ENCODE peak calls at places on chromosomes 3 and 15, in four cellular contexts. A is NT2/D1, M is IMR-90, X is tibial artery. E is an unnamed sample.

GRCh38 chr3:36408146-36408545 is 27.8 kb downstream of the STAC start:
- DNase-seq in M (no peak), X (no peak), A (no peak), E (no peak)

GRCh38 chr3:175743733-175744400 is 884.7 kb downstream of the NAALADL2 start:
- DNase-seq in M (peak; percentile 80), X (no peak), A (no peak), E (no peak)

GRCh38 chr3:58564456-58565160 is 12.6 kb downstream of the FAM107A start:
- DNase-seq in M (peak; percentile 77), A (no peak), X (no peak), E (no peak)

GRCh38 chr3:133578548-133579191 is 5.2 kb downstream of the CDV3 start:
- DNase-seq in M (peak; percentile 55), X (no peak), A (no peak), E (peak; percentile 50)

GRCh38 chr15:88090406-88091085 is 166.0 kb downstream of the NTRK3 start:
- DNase-seq in M (no peak), X (no peak), A (no peak), E (no peak)

GRCh38 chr3:111904376-111905241 is 45.5 kb downstream of the PHLDB2 start:
- DNase-seq in X (no peak), M (peak; percentile 92), A (no peak), E (no peak)

GRCh38 chr3:43260412-43260811 is 25.9 kb upstream of the SNRK start:
- DNase-seq in X (no peak), A (no peak), M (peak; percentile 2), E (no peak)

GRCh38 chr3:26535151-26535550 is 87.4 kb upstream of the LRRC3B start:
- DNase-seq in X (no peak), M (no peak), A (no peak), E (no peak)

GRCh38 chr3:46496745-46497555 is 826 bp upstream of the RTP3 start:
- DNase-seq in A (no peak), X (no peak), M (peak; percentile 46), E (peak; percentile 35)

GRCh38 chr15:64019764-64020163 is 26.5 kb downstream of the DAPK2 start:
- DNase-seq in A (no peak), M (no peak), X (no peak), E (no peak)

GRCh38 chr3:124034016-124034808 is 42.3 kb upstream of the ROPN1 start:
- DNase-seq in X (no peak), A (no peak), M (no peak), E (peak; percentile 34)

GRCh38 chr3:69085543-69086132 is 901 bp downstream of the ARL6IP5 start:
- DNase-seq in X (no peak), M (no peak), A (no peak), E (peak; percentile 40)

GRCh38 chr3:143693506-143693905 is 154.8 kb downstream of the SLC9A9 start:
- DNase-seq in X (no peak), A (no peak), M (no peak), E (no peak)

GRCh38 chr15:87219650-87220615 is 1036.6 kb downstream of the NTRK3 start:
- DNase-seq in A (no peak), M (no peak), X (no peak), E (no peak)

GRCh38 chr3:170740726-170741591 is 129.0 kb downstream of the RPL22L1 start:
- DNase-seq in M (peak; percentile 72), A (no peak), X (peak; percentile 80), E (no peak)

GRCh38 chr3:123272547-123272946 is 70.8 kb downstream of the SEC22A start:
- DNase-seq in A (no peak), X (no peak), M (peak; percentile 57), E (no peak)

GRCh38 chr15:82043130-82043673 is 2.6 kb downstream of the MEX3B start:
- DNase-seq in A (no peak), X (no peak), M (no peak), E (no peak)

GRCh38 chr3:151318946-151319345 is 2.3 kb upstream of the GPR87 start:
- DNase-seq in X (no peak), M (no peak), A (no peak), E (no peak)

DNA sequence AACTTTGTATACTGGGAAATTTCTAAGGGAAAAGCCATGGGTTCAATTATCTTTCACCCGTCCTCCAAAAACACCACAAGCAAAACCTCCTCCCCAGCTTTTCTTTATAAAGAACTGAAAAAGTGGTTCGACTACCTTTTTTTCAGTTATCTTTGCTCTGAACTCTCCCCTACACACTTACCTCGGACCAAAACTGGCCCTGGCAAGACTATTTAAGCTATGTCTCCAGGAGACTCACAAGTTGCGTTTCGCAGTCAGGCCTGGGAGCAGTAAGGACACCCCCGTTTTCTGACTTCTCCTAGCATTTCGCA is 645 bp downstream of the COPS2 start:
- DNase-seq in A (no peak), X (no peak), M (no peak), E (no peak)
- H3K4me1 ChIP-seq in A (no peaks in the 10 kb centered on the region), X (peaks cover 13% of the 10 kb centered on the region), M (no peaks in the 10 kb centered on the region), E (peaks cover 13% of the 10 kb centered on the region)

GRCh38 chr3:194421-194820 is 2.1 kb upstream of the CHL1 start:
- DNase-seq in A (no peak), X (no peak), M (no peak), E (no peak)
- H3K27me3 ChIP-seq in A (peaks cover 55% of the 10 kb centered on the region), X (no peaks in the 10 kb centered on the region), M (peaks cover 15% of the 10 kb centered on the region), E (peaks cover 8% of the 10 kb centered on the region)

DNA sequence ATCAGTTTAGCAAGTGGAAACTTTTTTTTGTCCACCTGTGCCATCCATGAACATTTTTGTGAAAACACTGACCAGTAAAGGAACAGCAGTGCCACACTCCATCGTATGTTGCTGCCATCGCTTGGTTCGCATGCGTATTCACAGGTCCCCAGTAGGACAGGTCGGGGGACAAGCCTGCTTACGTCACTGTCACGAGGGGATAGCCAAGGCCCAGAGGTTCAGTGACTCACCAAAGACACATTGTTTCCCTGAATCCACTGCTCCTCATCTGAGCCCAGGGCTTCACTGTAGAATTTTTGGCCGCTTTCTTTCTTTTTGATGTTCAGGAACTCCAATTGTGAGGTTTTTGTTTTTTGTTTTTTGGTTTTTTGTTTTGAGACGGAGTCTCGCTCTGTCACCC is 5.9 kb downstream of the ADPRH start:
- DNase-seq in X (no peak), A (no peak), M (no peak), E (no peak)
- H3K36me3 ChIP-seq in X (peaks cover 5% of the 10 kb centered on the region), A (peaks cover 5% of the 10 kb centered on the region), M (no peaks in the 10 kb centered on the region), E (no peaks in the 10 kb centered on the region)

DNA sequence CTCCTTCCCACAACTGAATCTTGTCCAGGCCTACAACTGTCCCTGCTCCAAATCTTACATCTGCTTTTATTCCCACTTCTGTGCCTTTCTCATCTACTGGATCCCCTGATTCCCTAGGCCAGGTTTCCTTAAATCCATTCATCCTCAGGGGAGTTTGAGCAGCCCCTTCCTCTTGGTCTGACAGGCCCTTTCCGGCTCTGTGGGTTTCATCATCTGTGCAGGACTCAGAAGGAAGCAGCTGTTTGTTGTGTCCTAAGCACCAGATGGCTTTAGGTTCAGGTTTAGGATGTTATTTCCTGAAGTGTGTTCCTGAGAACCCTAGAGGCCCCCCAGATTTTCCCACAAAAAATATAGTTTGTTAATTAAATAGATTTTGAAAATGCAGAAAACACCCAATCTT is 127.9 kb upstream of the IL12A start:
- DNase-seq in A (no peak), M (no peak), X (no peak), E (no peak)
- H3K4me1 ChIP-seq in A (no peaks in the 10 kb centered on the region), M (peaks cover 34% of the 10 kb centered on the region), X (peaks cover 61% of the 10 kb centered on the region), E (peaks cover 2% of the 10 kb centered on the region)

GRCh38 chr15:76345269-76345879 is 8.8 kb downstream of the ISL2 start:
- DNase-seq in X (no peak), M (no peak), A (no peak), E (peak; percentile 53)
- H3K27me3 ChIP-seq in X (peaks cover 25% of the 10 kb centered on the region), M (peaks cover 20% of the 10 kb centered on the region), A (peaks cover 100% of the 10 kb centered on the region), E (no peaks in the 10 kb centered on the region)

DNA sequence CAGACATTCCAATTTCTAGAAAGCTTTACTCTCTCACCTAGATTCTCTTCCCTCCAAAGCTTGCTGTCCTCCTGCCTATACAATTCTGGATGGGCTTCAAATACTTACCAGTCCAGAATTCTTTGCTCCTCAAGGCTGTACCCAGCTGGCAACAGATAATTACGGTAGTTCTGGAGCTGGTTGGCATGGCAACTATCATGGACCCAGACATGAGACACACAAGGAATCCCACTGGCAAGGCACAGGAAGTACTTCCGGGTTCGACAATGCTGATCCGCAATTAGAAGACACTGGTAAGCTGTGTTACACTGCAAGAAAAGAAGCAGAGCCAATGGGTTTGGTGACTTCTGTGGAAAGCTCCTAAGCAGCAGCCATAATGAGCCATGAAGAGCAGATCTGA is 37.9 kb downstream of the TUBGCP4 start:
- DNase-seq in X (no peak), M (no peak), A (no peak), E (no peak)
- H3K36me3 ChIP-seq in X (peaks cover 78% of the 10 kb centered on the region), M (peaks cover 58% of the 10 kb centered on the region), A (peaks cover 87% of the 10 kb centered on the region), E (peaks cover 83% of the 10 kb centered on the region)

DNA sequence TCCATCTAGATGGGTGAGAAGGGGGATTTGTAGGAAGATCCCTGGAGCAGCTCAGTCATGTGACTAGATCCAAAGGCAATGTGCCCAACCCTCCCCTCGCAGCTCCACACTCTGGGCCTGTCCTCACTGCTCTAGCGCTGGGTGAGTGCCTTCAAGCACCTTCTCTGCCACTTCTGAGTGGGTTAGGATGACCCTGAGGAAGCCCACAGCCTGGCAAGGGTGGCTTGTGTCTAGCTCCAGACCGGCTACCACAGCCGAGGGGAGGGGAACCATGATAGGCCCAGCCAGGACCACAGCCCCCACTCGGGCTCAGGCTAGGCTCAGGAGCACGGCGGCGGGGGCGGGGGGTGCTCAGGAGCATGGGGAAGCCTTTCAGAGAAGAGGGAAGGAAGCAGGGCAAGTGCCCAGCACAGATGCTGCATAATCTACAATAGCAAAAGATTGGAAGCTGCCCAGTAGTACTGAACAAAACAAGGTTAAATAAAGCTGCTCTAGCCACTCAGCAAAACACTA is 1.7 kb downstream of the SPATA12 start:
- DNase-seq in M (no peak), X (no peak), A (no peak), E (no peak)
- H3K4me1 ChIP-seq in M (peaks cover 2% of the 10 kb centered on the region), X (peaks cover 13% of the 10 kb centered on the region), A (peaks cover 2% of the 10 kb centered on the region), E (peaks cover 11% of the 10 kb centered on the region)

E was measured in HAP-1.